ENCODE peak calls at places on chromosomes 2 and 18, in nine cellular contexts. J is upper lobe of right lung, H is neural progenitor cell, A is lower lobe of right lung, Z is OCI-LY7, L is right atrium auricular region, U is fibroblast of lung, P is vagina, E is fibroblast of the aortic adventitia. I is an unnamed sample.

GRCh38 chr2:111178730-111179405 is 58.2 kb downstream of the BCL2L11 start:
- DNase-seq in J (no peak), H (no peak), A (no peak), Z (no peak), L (no peak), U (no peak), P (no peak), E (no peak), I (no peak)

GRCh38 chr2:149928026-149928425 is 340.5 kb upstream of the MMADHC start:
- DNase-seq in J (no peak), H (no peak), A (no peak), Z (no peak), L (no peak), U (no peak), P (no peak), E (no peak), I (no peak)

GRCh38 chr2:109166811-109167210 is 37.8 kb downstream of the SH3RF3 start:
- DNase-seq in J (no peak), H (no peak), A (no peak), Z (no peak), L (no peak), U (peak; percentile 70), P (no peak), E (peak; percentile 93), I (no peak)

GRCh38 chr2:130352229-130352628 is 3.6 kb upstream of the PTPN18 start:
- DNase-seq in J (no peak), H (peak; percentile 86), A (no peak), Z (peak; percentile 47), L (no peak), U (no peak), P (no peak), E (no peak), I (no peak)

GRCh38 chr2:182521453-182522427 is 94.9 kb upstream of the PDE1A start:
- DNase-seq in J (no peak), H (no peak), A (no peak), Z (no peak), L (no peak), U (no peak), P (no peak), E (no peak), I (no peak)

GRCh38 chr2:239791727-239792648 is 233.2 kb downstream of the NDUFA10 start:
- DNase-seq in J (no peak), H (no peak), A (no peak), Z (no peak), L (no peak), U (no peak), P (no peak), E (no peak), I (peak; percentile 61)

GRCh38 chr2:160054984-160055725 is 7.3 kb downstream of the PLA2R1 start:
- DNase-seq in J (no peak), H (peak; percentile 39), A (no peak), Z (no peak), L (no peak), U (peak; percentile 40), P (no peak), E (peak; percentile 84), I (no peak)

GRCh38 chr2:3487432-3487831 is 31.9 kb downstream of the ADI1 start:
- DNase-seq in J (peak; percentile 40), H (no peak), A (peak; percentile 29), Z (no peak), L (no peak), U (no peak), P (no peak), E (no peak), I (no peak)

GRCh38 chr2:190478572-190478971 is 56.0 kb downstream of the NEMP2 start:
- DNase-seq in J (no peak), H (no peak), A (no peak), Z (no peak), L (no peak), U (no peak), P (no peak), E (no peak), I (no peak)

GRCh38 chr18:57942090-57942489 is 101.9 kb upstream of the NEDD4L start:
- DNase-seq in J (no peak), H (peak; percentile 17), A (no peak), Z (no peak), L (no peak), U (no peak), P (no peak), E (no peak), I (no peak)

GRCh38 chr2:233711312-233712008 is 1.2 kb upstream of the UGT1A5 start:
- DNase-seq in J (peak; percentile 92), H (peak; percentile 85), A (peak; percentile 87), Z (peak; percentile 71), L (peak; percentile 61), U (peak; percentile 67), P (no peak), E (peak; percentile 87), I (peak; percentile 90)

GRCh38 chr2:178279142-178279541 is 84.8 kb downstream of the OSBPL6 start:
- DNase-seq in J (no peak), H (peak; percentile 67), A (no peak), Z (no peak), L (no peak), U (peak; percentile 64), P (no peak), E (peak; percentile 94), I (peak; percentile 89)

GRCh38 chr2:228689049-228689448 is 507.6 kb upstream of the SPHKAP start:
- DNase-seq in J (no peak), H (peak; percentile 80), A (no peak), Z (no peak), L (no peak), U (peak; percentile 38), P (no peak), E (peak; percentile 9), I (peak; percentile 70)

GRCh38 chr18:68083131-68083530 is 566.6 kb upstream of the DSEL start:
- DNase-seq in J (no peak), H (no peak), A (no peak), Z (no peak), L (no peak), U (peak; percentile 86), P (no peak), E (peak; percentile 97), I (peak; percentile 45)

GRCh38 chr2:174331731-174332606 is 2.8 kb upstream of the SP9 start:
- DNase-seq in J (no peak), H (peak; percentile 80), A (no peak), Z (no peak), L (no peak), U (no peak), P (no peak), E (no peak), I (no peak)

GRCh38 chr2:189439342-189439741 is 1.9 kb upstream of the WDR75 start:
- DNase-seq in J (no peak), H (peak; percentile 14), A (no peak), Z (no peak), L (no peak), U (no peak), P (no peak), E (no peak), I (no peak)

GRCh38 chr18:79797518-79798345 is at the start of gene KCNG2:
- DNase-seq in J (peak; percentile 64), H (peak; percentile 87), A (no peak), Z (no peak), L (no peak), U (peak; percentile 33), P (no peak), E (no peak), I (peak; percentile 50)

GRCh38 chr2:148901142-148901541 is 26.1 kb downstream of the KIF5C start:
- DNase-seq in J (no peak), H (peak; percentile 32), A (no peak), Z (peak; percentile 75), L (no peak), U (no peak), P (no peak), E (no peak), I (no peak)

GRCh38 chr18:11053293-11053692 is 96.1 kb downstream of the PIEZO2 start:
- DNase-seq in J (no peak), H (no peak), A (no peak), Z (no peak), L (no peak), U (no peak), P (no peak), E (no peak), I (no peak)

GRCh38 chr2:39851691-39852110 is 72.6 kb upstream of the THUMPD2 start:
- DNase-seq in J (no peak), H (peak; percentile 53), A (no peak), Z (peak; percentile 87), L (no peak), U (peak; percentile 70), P (no peak), E (peak; percentile 10), I (peak; percentile 46)
- TF ChIP-seq CTCF in J (no peak), H (no peak), A (no peak), Z (peak; percentile 67), L (no peak), U (no peak), P (no peak), E (no peak), I (peak; percentile 29)

GRCh38 chr2:235026137-235026536 is 74.3 kb downstream of the SH3BP4 start:
- DNase-seq in J (peak; percentile 16), H (no peak), A (no peak), Z (no peak), L (no peak), U (peak; percentile 72), P (no peak), E (peak; percentile 90), I (peak; percentile 25)
- H3K4me3 ChIP-seq in J (no peak overlapping the region), H (no peak overlapping the region), A (no peak overlapping the region), Z (no peak overlapping the region), L (no peak overlapping the region), U (no peak overlapping the region), P (no peak overlapping the region), E (no peak overlapping the region), I (no peak overlapping the region)

GRCh38 chr2:191728710-191729597 is 51.0 kb downstream of the NABP1 start:
- DNase-seq in J (no peak), H (no peak), A (no peak), Z (no peak), L (no peak), U (peak; percentile 67), P (no peak), E (peak; percentile 40), I (peak; percentile 48)
- TF ChIP-seq CTCF in J (no peak), H (no peak), A (no peak), Z (peak; percentile 29), L (no peak), U (peak; percentile 25), P (no peak), E (no peak), I (peak; percentile 43)

GRCh38 chr18:75226301-75226955 is 15.8 kb downstream of the TSHZ1 start:
- DNase-seq in J (no peak), H (no peak), A (no peak), Z (no peak), L (no peak), U (peak; percentile 59), P (no peak), E (no peak), I (no peak)
- H3K4me3 ChIP-seq in J (peak overlapping the region; percentile 13), H (no peak overlapping the region), A (peak overlapping the region; percentile 14), Z (no peak overlapping the region), L (peak overlapping the region; percentile 36), U (peak overlapping the region; percentile 31), P (peak overlapping the region; percentile 33), E (no peak overlapping the region), I (no peak overlapping the region)

I was measured in A673.